ENCODE peak calls at places on chromosomes 2 and 18, in four cellular contexts. R is ELR, A is ascending aorta, M is AG04450. V is an unnamed sample.
A peak's percentile ranks its signal among the peaks of the same experiment; 100 is the strongest.

GRCh38 chr18:70559446-70559845 is 270.6 kb downstream of the SOCS6 start:
- DNase-seq in R (no peak), A (no peak), M (no peak), V (no peak)

GRCh38 chr18:9596257-9596656 is 18.1 kb downstream of the PPP4R1 start:
- DNase-seq in A (no peak), R (no peak), M (no peak), V (no peak)

GRCh38 chr2:239762742-239763269 is 262.3 kb downstream of the NDUFA10 start:
- DNase-seq in A (peak; percentile 82), M (no peak), R (no peak), V (no peak)

GRCh38 chr2:132871829-132872228 is 201.8 kb upstream of the LYPD1 start:
- DNase-seq in A (no peak), M (no peak), R (no peak), V (no peak)

GRCh38 chr2:231597627-231598026 is 5.0 kb downstream of the TEX44 start:
- DNase-seq in A (no peak), M (no peak), R (no peak), V (no peak)

GRCh38 chr2:47904903-47905453 is 1.3 kb downstream of the FBXO11 start:
- DNase-seq in R (no peak), M (no peak), A (peak; percentile 65), V (peak; percentile 21)

GRCh38 chr2:109089602-109090300 is 39.3 kb upstream of the SH3RF3 start:
- DNase-seq in A (no peak), R (peak; percentile 71), M (no peak), V (no peak)

GRCh38 chr2:233811087-233811486 is 33.0 kb downstream of the MROH2A start:
- DNase-seq in R (no peak), M (no peak), A (no peak), V (no peak)

GRCh38 chr2:57180042-57180567 is 866.5 kb upstream of the VRK2 start:
- DNase-seq in R (peak; percentile 89), M (no peak), A (no peak), V (no peak)

GRCh38 chr2:237932731-237933131 is 34.1 kb upstream of the UBE2F start:
- DNase-seq in R (peak; percentile 19), A (no peak), M (peak; percentile 78), V (no peak)

GRCh38 chr2:153543639-153544071 is 65.1 kb upstream of the RPRM start:
- DNase-seq in R (no peak), M (no peak), A (no peak), V (no peak)

GRCh38 chr2:69973335-69973735 is 11.9 kb upstream of the ASPRV1 start:
- DNase-seq in R (no peak), A (no peak), M (peak; percentile 27), V (no peak)

GRCh38 chr18:31230495-31230894 is 67.8 kb upstream of the DSC1 start:
- DNase-seq in M (no peak), R (peak; percentile 43), A (no peak), V (no peak)

GRCh38 chr2:231489990-231490389 is 25.7 kb upstream of the NCL start:
- DNase-seq in A (no peak), M (no peak), R (peak; percentile 15), V (no peak)

GRCh38 chr2:77434880-77435279 is 87.3 kb downstream of the LRRTM4 start:
- DNase-seq in M (no peak), R (no peak), A (no peak), V (no peak)

GRCh38 chr2:18585526-18585925 is 3.8 kb downstream of the NT5C1B start:
- DNase-seq in M (no peak), R (peak; percentile 75), A (no peak), V (no peak)

GRCh38 chr2:1612391-1613077 is 131.8 kb downstream of the PXDN start:
- DNase-seq in M (no peak), R (no peak), A (no peak), V (no peak)

GRCh38 chr2:11406492-11407381 is 59.2 kb downstream of the E2F6 start:
- DNase-seq in R (peak; percentile 64), A (peak; percentile 92), M (peak; percentile 73), V (no peak)

GRCh38 chr2:159130302-159130701 is 156.2 kb downstream of the WDSUB1 start:
- DNase-seq in A (no peak), M (no peak), R (no peak), V (no peak)

GRCh38 chr2:17470855-17471641 is 47.2 kb downstream of the RAD51AP2 start:
- DNase-seq in M (peak; percentile 30), A (no peak), R (peak; percentile 45), V (no peak)

GRCh38 chr2:172609488-172609887 is 53.6 kb downstream of the PDK1 start:
- DNase-seq in R (no peak), A (no peak), M (no peak), V (no peak)

GRCh38 chr18:78679061-78679460 is 300.6 kb upstream of the SALL3 start:
- DNase-seq in M (no peak), A (no peak), R (no peak), V (no peak)

GRCh38 chr18:30486856-30487255 is 555.7 kb downstream of the DSC3 start:
- DNase-seq in A (no peak), M (no peak), R (peak; percentile 75), V (no peak)

GRCh38 chr18:49608892-49609291 is 47.0 kb downstream of the LIPG start:
- DNase-seq in M (no peak), R (no peak), A (no peak), V (no peak)

GRCh38 chr2:30301551-30301950 is 70.2 kb downstream of the LBH start:
- DNase-seq in A (no peak), M (peak; percentile 61), R (no peak), V (no peak)

GRCh38 chr18:54240629-54241107 is 16.2 kb upstream of the MBD2 start:
- DNase-seq in R (no peak), M (no peak), A (peak; percentile 76), V (no peak)

GRCh38 chr2:10097352-10098148 is 17.3 kb upstream of the CYS1 start:
- DNase-seq in A (peak; percentile 80), R (peak; percentile 71), M (no peak), V (no peak)

GRCh38 chr18:74517236-74517630 is 17.1 kb upstream of the CNDP1 start:
- DNase-seq in A (peak; percentile 24), M (no peak), R (no peak), V (no peak)

GRCh38 chr2:166293984-166294383 is 81.8 kb downstream of the SCN9A start:
- DNase-seq in A (no peak), R (peak; percentile 42), M (no peak), V (no peak)

GRCh38 chr2:209805351-209805750 is 33.7 kb downstream of the UNC80 start:
- DNase-seq in A (no peak), M (no peak), R (no peak), V (no peak)

GRCh38 chr18:76592981-76593381 is 97.9 kb upstream of the ZNF516 start:
- DNase-seq in A (no peak), M (no peak), R (no peak), V (no peak)

GRCh38 chr18:59484796-59485328 is 125.8 kb upstream of the LMAN1 start:
- DNase-seq in A (no peak), M (peak; percentile 80), R (no peak), V (no peak)

GRCh38 chr2:49972699-49973098 is 818.4 kb upstream of the FSHR start:
- DNase-seq in R (no peak), A (no peak), M (no peak), V (no peak)

GRCh38 chr2:101328474-101329007 is 20.0 kb upstream of the RNF149 start:
- DNase-seq in M (peak; percentile 42), A (no peak), R (peak; percentile 90), V (no peak)

GRCh38 chr2:160210599-160211138 is 10.6 kb upstream of the ITGB6 start:
- DNase-seq in A (peak; percentile 78), M (no peak), R (peak; percentile 73), V (peak; percentile 50)

GRCh38 chr2:224802407-224802806 is 86.2 kb upstream of the CCDC195 start:
- DNase-seq in M (no peak), R (peak; percentile 58), A (no peak), V (no peak)